ENCODE peak calls at places on chromosome 17, in eight cellular contexts. V is lower leg skin, D is IMR-90, S is tibial nerve, B is A549, G is GM12878, H is breast epithelium, X is testis. Z is an unnamed sample.

GRCh38 chr17:67156269-67157199 is 88.5 kb downstream of the HELZ start:
- DNase-seq in S (no peak), V (no peak), D (peak; percentile 14), G (no peak), B (no peak), X (no peak), H (no peak), Z (no peak)

GRCh38 chr17:44279586-44280344 is 11.8 kb upstream of the SLC4A1 start:
- DNase-seq in D (peak; percentile 91), V (no peak), X (peak; percentile 89), B (no peak), H (peak; percentile 32), G (peak; percentile 66), S (peak; percentile 41), Z (peak; percentile 24)

GRCh38 chr17:44220211-44221071 is 966 bp upstream of the UBTF start:
- DNase-seq in H (no peak), D (peak; percentile 44), G (no peak), S (no peak), V (peak; percentile 90), B (no peak), X (peak; percentile 45), Z (no peak)

GRCh38 chr17:10745231-10745630 is 15.4 kb upstream of the TMEM220 start:
- DNase-seq in S (no peak), H (no peak), X (no peak), B (no peak), G (no peak), D (no peak), V (peak; percentile 88), Z (no peak)

GRCh38 chr17:80152057-80152831 is 5.3 kb upstream of the EIF4A3 start:
- DNase-seq in H (no peak), D (peak; percentile 69), X (no peak), G (no peak), B (no peak), V (no peak), S (no peak), Z (no peak)

GRCh38 chr17:80789356-80789902 is 202.2 kb upstream of the CHMP6 start:
- DNase-seq in H (no peak), V (peak; percentile 85), X (peak; percentile 33), S (no peak), B (peak; percentile 40), G (peak; percentile 64), D (peak; percentile 97), Z (peak; percentile 34)

GRCh38 chr17:51119415-51120356 is 982 bp downstream of the SPAG9 start:
- DNase-seq in V (peak; percentile 93), G (no peak), H (peak; percentile 52), B (peak; percentile 50), X (peak; percentile 43), D (peak; percentile 46), S (peak; percentile 27), Z (peak; percentile 45)

GRCh38 chr17:77308768-77309726 is 168.3 kb downstream of the SEC14L1 start:
- DNase-seq in B (no peak), V (peak; percentile 93), S (no peak), X (no peak), G (no peak), H (no peak), D (peak; percentile 74), Z (no peak)

GRCh38 chr17:58210922-58211321 is 8.1 kb downstream of the MKS1 start:
- DNase-seq in D (no peak), B (no peak), G (no peak), H (no peak), S (no peak), X (no peak), V (peak; percentile 17), Z (no peak)

GRCh38 chr17:17795946-17796786 is 40.6 kb downstream of the SREBF1 start:
- DNase-seq in D (no peak), G (no peak), B (no peak), S (no peak), V (no peak), X (no peak), H (no peak), Z (no peak)

GRCh38 chr17:12974319-12974661 is 43.5 kb downstream of the ELAC2 start:
- DNase-seq in H (no peak), G (no peak), B (no peak), V (no peak), D (no peak), S (no peak), X (no peak), Z (no peak)

GRCh38 chr17:73595068-73595865 is 49.0 kb downstream of the SDK2 start:
- DNase-seq in D (no peak), H (no peak), V (no peak), G (no peak), X (peak; percentile 51), S (no peak), B (peak; percentile 72), Z (no peak)

GRCh38 chr17:73566905-73567782 is 77.1 kb downstream of the SDK2 start:
- DNase-seq in B (no peak), V (no peak), X (no peak), G (no peak), D (no peak), H (peak; percentile 38), S (no peak), Z (no peak)

GRCh38 chr17:57077000-57077399 is 8.0 kb upstream of the AKAP1 start:
- DNase-seq in X (no peak), S (no peak), V (no peak), G (no peak), D (no peak), B (no peak), H (no peak), Z (no peak)

GRCh38 chr17:1001640-1002411 is 4.9 kb downstream of the TIMM22 start:
- DNase-seq in V (no peak), S (peak; percentile 43), B (no peak), D (peak; percentile 75), G (no peak), X (no peak), H (no peak), Z (peak; percentile 49)

GRCh38 chr17:83151056-83151441 is 71.6 kb downstream of the METRNL start:
- DNase-seq in H (no peak), G (no peak), S (no peak), D (no peak), B (no peak), V (no peak), X (no peak), Z (no peak)

GRCh38 chr17:72466199-72466598 is 345.4 kb downstream of the SOX9 start:
- DNase-seq in V (peak; percentile 39), G (peak; percentile 75), D (peak; percentile 88), B (peak; percentile 87), H (no peak), X (peak; percentile 26), S (no peak), Z (no peak)
- TF ChIP-seq CTCF in V (no peak), G (no peak), D (no peak), B (no peak), H (no peak), X (no peak), S (no peak), Z (no peak)

GRCh38 chr17:8598913-8599312 is 31.6 kb downstream of the MYH10 start:
- DNase-seq in D (no peak), H (no peak), S (no peak), B (no peak), G (no peak), X (no peak), V (no peak), Z (no peak)

GRCh38 chr17:8588877-8589276 is 41.6 kb downstream of the MYH10 start:
- DNase-seq in S (no peak), G (no peak), D (no peak), X (no peak), V (no peak), H (no peak), B (no peak), Z (no peak)

GRCh38 chr17:8593830-8594229 is 36.7 kb downstream of the MYH10 start:
- DNase-seq in H (no peak), D (no peak), B (no peak), G (no peak), V (no peak), S (no peak), X (no peak), Z (no peak)

DNA sequence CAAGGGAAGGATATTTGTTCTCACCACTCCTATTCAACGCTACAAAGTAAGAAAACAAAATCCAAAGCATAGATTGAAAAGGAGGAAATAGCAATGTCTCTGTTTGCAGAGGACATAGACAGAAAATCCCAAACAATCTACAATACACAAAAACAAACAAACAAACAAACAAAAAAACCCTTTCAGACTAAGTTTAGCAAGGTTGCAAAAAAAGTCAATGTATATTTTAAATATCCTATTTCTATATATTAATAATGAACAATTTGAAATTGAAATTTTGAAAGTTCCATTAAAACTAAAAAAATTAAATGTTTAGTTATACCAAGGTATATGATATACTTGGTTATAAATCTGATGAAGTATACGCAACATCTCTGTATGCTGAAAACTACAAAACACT is 37.2 kb downstream of the MYH10 start:
- DNase-seq in D (no peak), S (no peak), G (no peak), H (no peak), V (no peak), B (no peak), X (no peak), Z (no peak)
- TF ChIP-seq POLR2A in D (no peak), S (no peak), G (no peak), H (no peak), V (no peak), B (no peak), X (no peak), Z (no peak)

DNA sequence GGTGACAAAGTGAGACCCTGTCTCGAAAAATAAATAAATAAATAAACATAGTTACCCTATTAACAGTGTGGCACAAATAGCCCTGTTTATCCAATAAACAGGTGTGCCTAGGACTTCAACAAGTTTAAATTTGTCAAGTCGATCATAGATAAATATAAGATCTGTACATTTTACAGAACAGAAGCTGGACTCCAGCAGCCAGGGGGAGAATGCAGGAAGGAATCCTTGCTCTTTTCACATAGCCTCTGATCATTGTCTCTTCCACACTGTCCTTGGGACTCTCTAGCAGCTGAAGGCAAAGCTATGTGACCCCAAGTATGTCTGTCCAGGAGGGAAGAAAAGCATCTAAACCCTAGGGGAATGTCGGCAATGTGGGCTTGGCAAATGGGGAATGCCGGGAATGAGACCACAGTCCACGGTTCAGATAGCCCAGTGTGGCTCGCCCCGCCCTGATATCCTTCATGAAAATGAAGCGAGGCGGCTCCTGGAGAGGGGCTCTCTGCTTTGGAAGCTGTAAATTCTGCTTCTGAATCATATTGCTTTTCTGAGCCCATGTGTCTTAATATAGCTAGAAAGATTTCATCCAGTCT is 24.8 kb upstream of the GRB2 start:
- DNase-seq in B (peak; percentile 91), S (no peak), G (no peak), V (no peak), H (no peak), D (peak; percentile 55), X (peak; percentile 26), Z (no peak)
- TF ChIP-seq CTCF in B (no peak), S (no peak), G (no peak), V (no peak), H (no peak), D (no peak), X (no peak), Z (no peak)

DNA sequence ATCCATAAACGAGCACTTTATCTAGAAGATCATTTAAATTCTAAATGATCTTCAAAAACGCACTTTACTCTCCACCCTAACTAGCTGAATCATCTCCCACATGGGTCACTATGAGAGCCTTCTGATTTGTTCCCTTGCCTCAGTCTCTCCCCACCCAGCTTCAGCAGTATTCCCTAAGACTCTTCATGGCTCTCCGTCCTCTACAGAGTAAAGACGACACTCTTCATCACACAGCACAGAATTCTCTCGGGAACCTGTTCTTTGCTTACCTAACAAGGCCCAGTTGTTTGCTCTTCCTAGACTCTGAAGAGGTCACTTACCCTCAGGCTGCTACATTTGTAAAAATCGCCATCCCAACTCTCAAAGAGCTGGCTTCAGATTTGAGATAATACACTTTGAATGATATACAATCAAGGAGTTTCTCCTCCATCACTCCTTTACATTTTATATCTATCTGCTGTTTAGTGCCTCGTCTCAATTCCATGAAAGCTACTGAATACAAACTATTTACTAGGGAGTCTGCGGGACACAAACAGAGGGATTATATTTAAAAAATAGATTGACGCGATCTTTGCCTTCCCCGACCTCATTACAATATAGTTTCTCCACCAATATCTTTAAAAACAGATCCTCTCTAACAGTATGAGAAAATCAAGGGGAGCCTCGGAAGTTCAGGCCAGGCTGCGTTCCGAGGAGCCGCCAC is 511 bp upstream of the LIG3 start:
- DNase-seq in D (peak; percentile 22), H (no peak), B (no peak), G (no peak), X (no peak), V (no peak), S (no peak), Z (no peak)
- TF ChIP-seq POLR2A in D (no peak), H (no peak), B (no peak), G (no peak), X (no peak), V (no peak), S (no peak), Z (no peak)